ENCODE peak calls at places on chromosome 9, in four cellular contexts. N is uterus, L is breast epithelium, T is pancreas. C is an unnamed sample.

GRCh38 chr9:17810728-17811634 is 232.1 kb downstream of the SH3GL2 start:
- DNase-seq in T (peak), L (no peak), N (peak), C (no peak)

GRCh38 chr9:98034593-98035546 is 21.7 kb upstream of the NANS start:
- DNase-seq in T (peak), L (peak), N (peak), C (peak)

GRCh38 chr9:134066923-134067851 is 639 bp downstream of the BRD3 start:
- DNase-seq in N (no peak), T (peak), L (no peak), C (peak)

GRCh38 chr9:108167136-108167900 is 677.7 kb upstream of the KLF4 start:
- DNase-seq in N (no peak), T (no peak), L (no peak), C (no peak)

GRCh38 chr9:91060520-91061343 is 259.1 kb downstream of the SYK start:
- DNase-seq in L (peak), N (peak), T (peak), C (no peak)

GRCh38 chr9:4206718-4207117 is 93.2 kb downstream of the GLIS3 start:
- DNase-seq in T (no peak), N (peak), L (no peak), C (no peak)

GRCh38 chr9:96646081-96646991 is 8.8 kb downstream of the PRXL2C start:
- DNase-seq in L (no peak), T (no peak), N (no peak), C (no peak)

GRCh38 chr9:8677725-8678124 is 878.1 kb upstream of the DMAC1 start:
- DNase-seq in L (no peak), T (no peak), N (no peak), C (no peak)

GRCh38 chr9:692636-693459 is 148.6 kb upstream of the DMRT1 start:
- DNase-seq in T (no peak), N (no peak), L (no peak), C (no peak)

GRCh38 chr9:123718188-123718587 is 211.7 kb downstream of the DENND1A start:
- DNase-seq in L (no peak), N (no peak), T (no peak), C (no peak)

GRCh38 chr9:121318631-121319393 is 50.9 kb downstream of the GSN start:
- DNase-seq in L (no peak), N (peak), T (no peak), C (no peak)

GRCh38 chr9:97372580-97372979 is 39.3 kb upstream of the TDRD7 start:
- DNase-seq in L (no peak), T (no peak), N (no peak), C (no peak)

GRCh38 chr9:106945727-106946690 is 83.0 kb downstream of the ZNF462 start:
- DNase-seq in N (no peak), L (no peak), T (no peak), C (no peak)

GRCh38 chr9:87109182-87109581 is 161.9 kb upstream of the GAS1 start:
- DNase-seq in N (no peak), L (no peak), T (no peak), C (no peak)

GRCh38 chr9:114677418-114677817 is 4.6 kb downstream of the TEX48 start:
- DNase-seq in L (no peak), T (no peak), N (peak), C (no peak)

GRCh38 chr9:76373173-76373771 is 21.0 kb downstream of the RFK start:
- DNase-seq in L (no peak), T (peak), N (peak), C (no peak)

GRCh38 chr9:2208991-2209390 is 193.8 kb downstream of the SMARCA2 start:
- DNase-seq in T (no peak), L (no peak), N (no peak), C (no peak)

GRCh38 chr9:2837915-2838314 is 6.0 kb downstream of the PUM3 start:
- DNase-seq in N (no peak), L (no peak), T (no peak), C (no peak)

GRCh38 chr9:111001471-111001870 is 36.8 kb downstream of the LPAR1 start:
- DNase-seq in T (no peak), N (no peak), L (no peak), C (no peak)

GRCh38 chr9:318646-319045 is 104.0 kb downstream of the DOCK8 start:
- DNase-seq in T (no peak), L (no peak), N (no peak), C (no peak)

GRCh38 chr9:137451976-137452760 is 7.0 kb downstream of the NSMF start:
- DNase-seq in T (peak), N (peak), L (no peak), C (no peak)

GRCh38 chr9:75429531-75430454 is 341.5 kb downstream of the OSTF1 start:
- DNase-seq in N (no peak), T (no peak), L (no peak), C (no peak)

GRCh38 chr9:108108290-108108689 is 618.7 kb upstream of the KLF4 start:
- DNase-seq in L (no peak), T (no peak), N (no peak), C (no peak)

GRCh38 chr9:105083246-105083645 is 155.3 kb upstream of the ABCA1 start:
- DNase-seq in N (no peak), L (no peak), T (no peak), C (no peak)

GRCh38 chr9:33446507-33447403 is 638 bp downstream of the AQP3 start:
- DNase-seq in L (no peak), T (peak), N (no peak), C (peak)

GRCh38 chr9:135480071-135480941 is 724 bp downstream of the PPP1R26 start:
- DNase-seq in T (peak), L (no peak), N (no peak), C (no peak)

GRCh38 chr9:34343090-34343489 is 13.7 kb downstream of the NUDT2 start:
- DNase-seq in L (peak), N (peak), T (peak), C (no peak)

GRCh38 chr9:37155601-37156000 is 35.2 kb downstream of the ZCCHC7 start:
- DNase-seq in N (no peak), T (no peak), L (no peak), C (no peak)

GRCh38 chr9:96245399-96245798 is 56.6 kb downstream of the HSD17B3 start:
- DNase-seq in T (no peak), N (no peak), L (no peak), C (no peak)

GRCh38 chr9:26308328-26308727 is 584.3 kb downstream of the CAAP1 start:
- DNase-seq in L (no peak), N (no peak), T (no peak), C (no peak)

DNA sequence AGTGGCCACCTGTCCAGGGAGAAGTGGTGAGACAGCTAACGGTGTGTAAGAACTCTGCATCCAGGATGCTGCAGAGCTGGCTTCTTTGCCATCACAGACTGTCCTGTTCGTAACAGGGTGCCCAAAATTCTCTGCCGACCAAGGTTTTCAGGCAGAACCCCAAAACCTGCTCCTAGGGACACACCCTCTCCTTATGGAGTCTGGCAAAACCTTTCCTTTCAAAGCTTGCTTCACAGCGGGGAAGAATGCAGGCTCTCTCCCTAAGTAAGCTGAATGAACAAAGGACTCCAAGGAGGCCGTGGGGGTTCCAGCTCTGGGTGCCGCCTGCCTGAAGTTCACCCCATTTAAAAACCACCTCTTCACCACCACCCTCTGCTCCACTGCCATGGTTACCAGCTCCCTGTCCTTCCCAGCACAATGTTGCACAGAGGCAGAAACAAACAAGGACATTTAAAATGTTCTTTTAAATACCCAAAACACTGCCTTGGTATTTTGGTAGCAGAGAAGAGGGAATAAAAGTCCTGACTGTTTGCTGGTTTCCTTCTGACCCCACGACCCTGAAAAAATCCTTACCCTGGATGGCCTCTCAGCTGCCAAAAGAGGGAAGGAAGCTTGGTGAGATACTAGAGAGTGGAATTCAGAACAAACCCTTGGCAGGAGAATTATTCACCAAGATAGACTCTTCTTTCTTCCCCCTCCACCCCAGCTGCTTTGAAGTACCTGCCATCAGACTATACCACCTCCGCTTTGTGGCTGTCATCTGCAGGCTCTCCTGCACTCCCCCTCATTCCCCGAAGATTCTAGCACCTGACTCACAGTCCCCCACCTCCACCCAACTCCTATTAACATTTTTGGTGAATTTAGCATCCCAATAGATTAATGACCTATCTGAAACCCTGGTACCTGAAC is 7.1 kb upstream of the KLF9 start:
- DNase-seq in L (peak), N (peak), T (no peak), C (no peak)
- H3K4me3 ChIP-seq in L (peak), N (peak), T (no peak), C (peak)

DNA sequence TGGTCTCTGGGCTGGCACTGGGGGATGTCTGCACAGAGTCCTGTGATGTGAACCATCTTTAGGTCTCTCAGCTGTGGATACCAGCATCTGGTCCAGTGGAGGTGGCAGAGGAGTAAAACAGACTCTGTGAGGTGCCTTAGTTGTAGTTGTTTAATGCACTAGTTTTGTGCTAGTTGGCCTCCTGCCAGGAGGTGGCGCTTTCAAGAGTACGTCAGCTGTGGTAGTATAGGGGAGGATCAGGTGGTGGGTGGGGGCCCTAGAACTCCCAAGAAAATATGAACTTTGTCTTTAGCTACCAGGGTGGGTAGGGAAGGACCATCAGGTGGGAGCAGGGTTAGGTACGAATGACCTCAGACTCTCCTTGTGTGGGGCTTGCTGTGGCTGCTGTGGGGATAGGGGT is 197.1 kb downstream of the TMC1 start:
- DNase-seq in N (no peak), T (no peak), L (no peak), C (no peak)
- TF ChIP-seq CTCF in N (no peak), T (no peak), L (no peak), C (no peak)

DNA sequence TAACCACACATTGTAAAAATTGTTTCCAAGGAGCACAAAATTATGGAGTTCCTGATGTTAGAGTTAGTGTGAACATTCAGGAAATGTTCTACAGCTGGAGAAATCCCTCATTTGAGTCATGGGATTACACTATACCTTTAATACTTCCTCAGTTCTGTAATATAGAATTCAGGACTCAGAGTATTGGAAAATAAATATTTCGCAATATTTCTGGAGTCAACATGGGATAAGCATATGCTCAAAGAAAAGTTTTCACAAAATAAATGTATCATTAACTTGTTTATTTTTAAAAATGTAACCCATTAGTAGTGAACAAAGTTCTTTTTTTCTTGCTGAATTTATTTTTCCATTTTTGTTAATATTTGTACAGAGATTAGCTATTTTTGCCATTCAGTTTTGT is 8.6 kb downstream of the CYLC2 start:
- DNase-seq in L (no peak), N (no peak), T (no peak), C (no peak)
- H3K27ac ChIP-seq in L (no peak), N (no peak), T (no peak), C (no peak)

DNA sequence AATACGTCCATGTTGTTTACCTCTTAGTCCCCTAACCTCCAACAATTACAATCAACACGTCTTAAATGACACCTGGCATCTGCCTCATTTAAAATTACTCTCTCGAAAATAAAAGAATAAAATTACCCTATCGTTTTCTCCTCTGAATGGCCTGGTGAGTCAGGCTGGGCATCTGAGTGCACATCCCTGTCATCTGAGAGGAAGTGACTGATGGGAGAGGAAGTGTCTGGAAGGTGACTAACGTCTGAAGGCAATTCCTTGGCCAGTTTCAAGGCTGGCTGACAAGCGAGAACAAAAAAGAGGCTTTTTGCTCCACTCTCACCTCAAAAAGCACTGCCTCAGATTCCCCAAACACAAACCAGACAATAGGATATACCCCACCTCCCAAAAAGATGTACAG is 57.7 kb downstream of the MAPKAP1 start:
- DNase-seq in T (no peak), L (no peak), N (no peak), C (no peak)
- H3K4me3 ChIP-seq in T (no peak), L (no peak), N (no peak), C (no peak)

DNA sequence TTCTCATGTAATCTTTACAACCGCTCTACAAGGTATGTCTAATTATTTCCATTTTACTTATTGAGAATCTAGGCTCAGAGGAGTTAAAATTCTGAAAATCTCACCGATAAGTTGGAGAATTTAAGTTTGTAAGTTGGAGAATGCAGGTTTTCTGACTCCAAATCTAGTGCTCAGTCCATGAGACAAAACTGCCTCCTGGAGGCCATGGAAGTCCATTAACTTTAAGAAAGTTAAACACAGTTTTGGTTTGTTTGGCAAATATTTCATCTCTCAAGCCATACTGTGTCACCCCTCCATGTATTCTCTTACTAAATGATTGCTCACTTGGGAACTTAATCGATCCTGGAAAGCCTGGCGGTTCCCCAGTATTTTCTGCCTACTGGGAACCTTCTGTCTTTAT is 52.6 kb downstream of the INIP start:
- DNase-seq in N (no peak), T (no peak), L (no peak), C (no peak)
- TF ChIP-seq CTCF in N (no peak), T (no peak), L (no peak), C (no peak)

DNA sequence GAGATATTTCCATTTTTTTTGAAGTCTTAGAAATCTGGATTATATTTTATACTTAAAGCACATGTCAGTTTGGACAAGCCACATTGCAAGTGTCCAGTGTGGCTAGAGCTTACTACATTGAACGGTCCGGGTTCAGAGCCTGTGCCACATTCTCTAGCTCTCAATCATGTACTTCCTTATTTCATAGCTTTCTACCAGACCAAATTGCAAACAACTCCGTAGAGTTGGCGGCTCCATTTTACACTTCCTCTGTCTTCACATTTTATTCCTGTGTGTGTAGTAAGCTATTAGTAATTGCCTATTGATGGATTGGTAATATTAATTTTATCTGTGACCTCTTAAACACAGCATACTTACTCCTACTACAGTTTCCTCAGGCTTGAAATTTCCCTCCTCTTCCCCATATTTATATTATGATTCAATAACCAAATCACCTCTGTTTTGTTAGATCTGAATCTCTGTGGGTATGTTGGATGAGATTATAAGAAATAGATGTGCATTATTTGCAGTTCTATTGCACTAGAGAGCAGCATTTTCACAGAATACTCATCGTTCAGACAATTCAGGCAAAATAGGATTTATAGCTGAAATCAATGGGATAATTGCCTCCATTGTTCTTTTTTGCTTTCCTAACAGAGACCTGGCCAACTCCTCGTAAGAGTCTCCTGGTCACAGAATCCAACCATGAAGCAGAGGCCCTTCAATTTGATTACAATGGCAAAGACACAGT is 29.0 kb upstream of the C9orf72 start:
- DNase-seq in T (no peak), N (no peak), L (no peak), C (no peak)
- H3K27ac ChIP-seq in T (no peak), N (peak), L (no peak), C (no peak)

C was measured in CD8-positive, alpha-beta T cell.